ENCODE peak calls at places on chromosomes 4 and X, in four cellular contexts. I is GM13977, V is left ventricle myocardium inferior, J is endodermal cell. N is an unnamed sample.

GRCh38 chr4:109214622-109215350 is 87.7 kb downstream of the COL25A1 start:
- DNase-seq in I (no peak), V (no peak), J (no peak), N (no peak)

GRCh38 chrX:56564921-56565861 is 1.8 kb downstream of the UBQLN2 start:
- DNase-seq in I (no peak), V (no peak), J (no peak), N (peak)

GRCh38 chr4:4398430-4398829 is 11.5 kb downstream of the NSG1 start:
- DNase-seq in I (no peak), V (no peak), J (no peak), N (no peak)

GRCh38 chr4:144174401-144175067 is 34.0 kb upstream of the GYPA start:
- DNase-seq in I (peak), V (no peak), J (no peak), N (peak)

GRCh38 chrX:49934729-49935128 is 12.3 kb downstream of the CLCN5 start:
- DNase-seq in I (no peak), V (no peak), J (no peak), N (no peak)

GRCh38 chrX:39550795-39551361 is 546.9 kb downstream of the BCOR start:
- DNase-seq in I (no peak), V (no peak), J (no peak), N (no peak)

GRCh38 chr4:74109894-74110605 is 11.1 kb upstream of the CXCL2 start:
- DNase-seq in I (no peak), V (no peak), J (no peak), N (no peak)

GRCh38 chrX:4547218-4547836 is 833.9 kb upstream of the PRKX start:
- DNase-seq in I (peak), V (no peak), J (peak), N (peak)

GRCh38 chr4:157701695-157701994 is 471.2 kb downstream of the GASK1B start:
- DNase-seq in I (no peak), V (no peak), J (no peak), N (no peak)

N was measured in neural progenitor cell.